ENCODE peak calls at places on chromosomes 3 and 15, in five cellular contexts. W, N, Z, C and O are unnamed samples.

GRCh38 chr3:134971359-134971758 is 176.3 kb downstream of the EPHB1 start:
- DNase-seq in C (no peak), Z (no peak), N (no peak), W (no peak), O (no peak)

GRCh38 chr3:133892546-133893231 is 3.0 kb downstream of the RAB6B start:
- DNase-seq in N (no peak), W (no peak), C (peak; percentile 91), Z (no peak), O (no peak)

GRCh38 chr15:100781961-100782525 is 97.6 kb upstream of the ALDH1A3 start:
- DNase-seq in Z (no peak), W (no peak), C (no peak), N (no peak), O (peak; percentile 4)

GRCh38 chr3:120025520-120025919 is 68.7 kb downstream of the GSK3B start:
- DNase-seq in N (no peak), W (no peak), C (no peak), Z (no peak), O (no peak)

GRCh38 chr3:103924544-103924943 is 1442.2 kb upstream of the ALCAM start:
- DNase-seq in C (no peak), N (no peak), Z (no peak), W (no peak), O (no peak)

GRCh38 chr15:23648920-23649515 is 1.4 kb upstream of the MAGEL2 start:
- DNase-seq in C (no peak), N (no peak), Z (no peak), W (peak; percentile 40), O (peak; percentile 46)

GRCh38 chr3:196979545-196979944 is 10.9 kb upstream of the PIGZ start:
- DNase-seq in W (no peak), Z (no peak), N (no peak), C (peak; percentile 7), O (peak; percentile 72)

GRCh38 chr15:57922780-57923179 is 142.7 kb downstream of the ALDH1A2 start:
- DNase-seq in W (peak; percentile 65), Z (no peak), C (peak; percentile 89), N (no peak), O (no peak)

GRCh38 chr3:123296261-123296660 is 94.5 kb downstream of the SEC22A start:
- DNase-seq in Z (no peak), C (no peak), W (no peak), N (no peak), O (no peak)

GRCh38 chr15:79608041-79608440 is 175.9 kb downstream of the MINAR1 start:
- DNase-seq in N (no peak), C (no peak), W (no peak), Z (no peak), O (no peak)

GRCh38 chr3:185175370-185175987 is 22.6 kb upstream of the C3orf70 start:
- DNase-seq in C (peak; percentile 75), W (peak; percentile 83), N (peak; percentile 27), Z (peak; percentile 72), O (peak; percentile 26)

GRCh38 chr3:46517016-46517770 is 19.4 kb downstream of the RTP3 start:
- DNase-seq in Z (no peak), W (no peak), N (no peak), C (no peak), O (no peak)

GRCh38 chr15:70488941-70489848 is 274.2 kb downstream of the UACA start:
- DNase-seq in C (peak; percentile 13), N (no peak), Z (no peak), W (no peak), O (no peak)

GRCh38 chr3:126464093-126464492 is 11.6 kb downstream of the ZXDC start:
- DNase-seq in W (no peak), Z (no peak), C (peak; percentile 4), N (no peak), O (no peak)

GRCh38 chr15:52080031-52080430 is 32.5 kb downstream of the BCL2L10 start:
- DNase-seq in W (no peak), C (no peak), N (no peak), Z (no peak), O (no peak)

GRCh38 chr3:115525726-115526125 is 97.6 kb upstream of the GAP43 start:
- DNase-seq in N (no peak), W (no peak), Z (no peak), C (no peak), O (no peak)

GRCh38 chr3:119376758-119377157 is 82.6 kb downstream of the ARHGAP31 start:
- DNase-seq in W (no peak), N (no peak), Z (no peak), C (no peak), O (no peak)

GRCh38 chr3:112634786-112635541 is 6.0 kb downstream of the CCDC80 start:
- DNase-seq in C (no peak), Z (no peak), W (no peak), N (no peak), O (no peak)

GRCh38 chr3:117322866-117323265 is 613.3 kb downstream of the TUSC7 start:
- DNase-seq in C (no peak), N (no peak), W (no peak), Z (no peak), O (no peak)

GRCh38 chr15:74692327-74692726 is 3.5 kb downstream of the EDC3 start:
- DNase-seq in W (no peak), C (no peak), N (no peak), Z (no peak), O (no peak)

GRCh38 chr3:178382388-178383061 is 153.7 kb upstream of the KCNMB2 start:
- DNase-seq in W (no peak), C (no peak), N (no peak), Z (no peak), O (peak; percentile 39)

GRCh38 chr3:28978092-28978491 is 302.8 kb upstream of the RBMS3 start:
- DNase-seq in Z (no peak), N (no peak), C (no peak), W (no peak), O (no peak)

GRCh38 chr3:47542614-47543173 is 29.2 kb upstream of the ELP6 start:
- DNase-seq in N (no peak), W (peak; percentile 14), C (no peak), Z (no peak), O (peak; percentile 88)

GRCh38 chr3:61938878-61939549 is 377.6 kb downstream of the PTPRG start:
- DNase-seq in C (no peak), N (no peak), W (no peak), Z (no peak), O (no peak)

DNA sequence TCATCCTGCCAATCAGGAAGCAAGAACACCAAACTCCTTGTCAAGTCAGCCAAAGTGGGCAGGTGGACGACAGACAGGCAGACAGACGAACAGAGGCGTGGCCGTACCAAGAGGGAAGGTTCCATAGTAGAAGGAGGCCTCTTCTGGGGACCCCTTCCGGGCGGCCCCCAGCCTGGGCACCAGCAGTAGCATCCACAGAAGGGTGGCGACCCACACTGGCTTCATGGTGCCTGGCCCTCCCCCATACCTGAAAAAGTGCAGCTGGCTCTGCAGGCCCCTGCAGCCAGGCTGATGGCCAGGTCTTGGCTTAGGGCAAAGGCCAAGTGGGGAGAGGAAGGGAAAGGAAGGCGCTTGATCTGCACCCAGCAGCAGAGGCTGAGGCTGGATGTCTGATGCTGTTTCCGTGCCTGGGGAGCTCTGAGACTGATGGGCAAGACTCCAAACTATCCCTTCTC is 630 bp downstream of the LCTL start:
- DNase-seq in W (no peak), N (no peak), Z (no peak), C (no peak), O (no peak)
- H3K4me3 ChIP-seq in W (no peak overlapping the region), N (no peak overlapping the region), Z (no peak overlapping the region), C (no peak overlapping the region), O (no peak overlapping the region)

GRCh38 chr3:106121491-106122289 is 252.9 kb upstream of the CBLB start:
- DNase-seq in N (no peak), Z (no peak), W (no peak), C (no peak), O (no peak)
- H3K27me3 ChIP-seq in N (no peaks in the 10 kb centered on the region), Z (no peaks in the 10 kb centered on the region), W (no peaks in the 10 kb centered on the region), C (no peaks in the 10 kb centered on the region), O (no peaks in the 10 kb centered on the region)

GRCh38 chr15:56245871-56246814 is 2.5 kb upstream of the RFX7 start:
- DNase-seq in Z (peak; percentile 68), N (peak; percentile 75), C (peak; percentile 92), W (peak; percentile 93), O (peak; percentile 92)
- TF ChIP-seq POLR2A in Z (no peak), N (peak; percentile 86), C (no peak), W (no peak), O (no peak)

GRCh38 chr15:32853667-32854066 is 135.9 kb downstream of the GREM1 start:
- DNase-seq in C (no peak), N (no peak), Z (no peak), W (no peak), O (no peak)
- H3K4me3 ChIP-seq in C (no peak overlapping the region), N (no peak overlapping the region), Z (no peak overlapping the region), W (no peak overlapping the region), O (no peak overlapping the region)

GRCh38 chr15:34754674-34755418 is at the start of gene GJD2:
- DNase-seq in N (no peak), Z (no peak), W (no peak), C (no peak), O (peak; percentile 75)
- H3K27me3 ChIP-seq in N (peaks cover 10% of the 10 kb centered on the region), Z (peaks cover 67% of the 10 kb centered on the region), W (peaks cover 59% of the 10 kb centered on the region), C (peaks cover 34% of the 10 kb centered on the region), O (peaks cover 33% of the 10 kb centered on the region)